ENCODE peak calls at places on chromosomes 5 and 9, in seven cellular contexts. P is activated CD4-positive, CD25-positive, alpha-beta regulatory T cell treated with anti-CD3 and anti-CD28 coated beads, Interleukin-2, amount 50 U/mL, for 72 hours; R is frontal cortex; L is NCI-H187; H is AML-193; G is activated CD8-positive, alpha-beta memory T cell treated with anti-CD3 and anti-CD28 coated beads, Interleukin-2, amount 50 U/mL, for 4 hours; D is AG04449. V is an unnamed sample.

GRCh38 chr9:16085167-16085718 is 532.4 kb downstream of the CCDC171 start:
- DNase-seq in G (no peak), H (no peak), L (no peak), D (no peak), R (no peak), P (no peak), V (no peak)

GRCh38 chr5:146947181-146947941 is 68.8 kb upstream of the PPP2R2B start:
- DNase-seq in R (no peak), P (no peak), D (no peak), G (no peak), L (no peak), H (peak; percentile 65), V (no peak)

GRCh38 chr9:70590264-70590646 is 175.8 kb upstream of the KLF9 start:
- DNase-seq in L (no peak), D (no peak), H (no peak), G (no peak), P (no peak), R (no peak), V (no peak)

GRCh38 chr5:158543539-158544387 is 556.0 kb downstream of the EBF1 start:
- DNase-seq in D (no peak), R (no peak), H (no peak), P (no peak), L (no peak), G (no peak), V (no peak)

GRCh38 chr5:102130386-102130785 is 165.7 kb downstream of the SLCO4C1 start:
- DNase-seq in H (no peak), D (no peak), R (no peak), P (no peak), G (no peak), L (no peak), V (no peak)

GRCh38 chr5:128539038-128539429 is 989 bp upstream of the FBN2 start:
- DNase-seq in G (no peak), L (no peak), H (no peak), R (no peak), D (no peak), P (no peak), V (no peak)

GRCh38 chr9:134635431-134636141 is 6.0 kb upstream of the COL5A1 start:
- DNase-seq in G (peak; percentile 12), R (no peak), D (no peak), L (no peak), P (no peak), H (no peak), V (peak; percentile 16)

GRCh38 chr5:95599252-95599651 is 20.6 kb upstream of the GPR150 start:
- DNase-seq in H (no peak), D (no peak), R (no peak), P (no peak), G (no peak), L (no peak), V (no peak)

GRCh38 chr9:30846644-30847043 is 1537.8 kb upstream of the ACO1 start:
- DNase-seq in R (no peak), G (no peak), H (no peak), D (no peak), P (no peak), L (no peak), V (no peak)

GRCh38 chr5:135040331-135041144 is 6.5 kb upstream of the PITX1 start:
- DNase-seq in H (no peak), L (no peak), R (no peak), G (no peak), P (no peak), D (no peak), V (no peak)

GRCh38 chr5:69285448-69286116 is 47.0 kb downstream of the CCDC125 start:
- DNase-seq in H (no peak), P (no peak), G (no peak), D (no peak), L (no peak), R (no peak), V (no peak)

GRCh38 chr9:135152608-135153337 is 65.3 kb downstream of the OLFM1 start:
- DNase-seq in L (no peak), G (no peak), D (no peak), P (no peak), H (no peak), R (no peak), V (no peak)

GRCh38 chr5:120677481-120677880 is 213.4 kb downstream of the PRR16 start:
- DNase-seq in H (no peak), L (no peak), G (no peak), D (no peak), R (no peak), P (no peak), V (no peak)

GRCh38 chr9:15142903-15143534 is 164.0 kb downstream of the TTC39B start:
- DNase-seq in P (no peak), H (peak; percentile 49), D (no peak), G (no peak), R (peak; percentile 60), L (peak; percentile 7), V (no peak)

GRCh38 chr5:67214036-67214435 is 17.4 kb upstream of the CD180 start:
- DNase-seq in G (no peak), L (no peak), P (no peak), H (no peak), D (no peak), R (no peak), V (no peak)

GRCh38 chr5:167953151-167953788 is 338.2 kb upstream of the WWC1 start:
- DNase-seq in R (no peak), P (no peak), D (no peak), L (no peak), H (no peak), G (no peak), V (no peak)

GRCh38 chr5:138448481-138449398 is 9.9 kb downstream of the REEP2 start:
- DNase-seq in L (peak; percentile 63), R (peak; percentile 68), P (no peak), G (no peak), D (no peak), H (no peak), V (peak; percentile 41)

GRCh38 chr5:60633336-60633735 is 66.6 kb downstream of the DEPDC1B start:
- DNase-seq in H (no peak), L (no peak), G (no peak), R (no peak), D (peak; percentile 88), P (no peak), V (no peak)

GRCh38 chr9:27445057-27445990 is 78.8 kb upstream of the IFNK start:
- DNase-seq in R (no peak), G (no peak), H (no peak), P (no peak), L (no peak), D (no peak), V (no peak)

GRCh38 chr9:87664153-87665060 is 61.5 kb upstream of the CTSL start:
- DNase-seq in D (no peak), L (no peak), P (no peak), H (no peak), G (no peak), R (no peak), V (no peak)

GRCh38 chr5:132363431-132364112 is 5.9 kb upstream of the SLC22A5 start:
- DNase-seq in L (no peak), G (no peak), P (no peak), R (no peak), H (no peak), D (peak; percentile 60), V (no peak)

GRCh38 chr9:92807757-92808725 is 43.4 kb upstream of the BICD2 start:
- DNase-seq in L (peak; percentile 9), R (no peak), H (no peak), P (peak; percentile 38), G (peak; percentile 25), D (no peak), V (no peak)

GRCh38 chr5:5270958-5271605 is 131.0 kb downstream of the ADAMTS16 start:
- DNase-seq in P (no peak), L (peak; percentile 30), H (no peak), G (no peak), R (peak; percentile 66), D (peak; percentile 44), V (no peak)

GRCh38 chr5:59768204-59769040 is 125.1 kb downstream of the PDE4D start:
- DNase-seq in P (no peak), H (no peak), G (no peak), D (no peak), L (peak; percentile 16), R (no peak), V (no peak)

V was measured in natural killer cell treated with Interleukin-12 subunit alpha and Interleukin-12 subunit beta and Interleukin-15 and Interleukin-18, amount 100 ng/mL, for 72 hours.